ENCODE peak calls at places on chromosomes 2 and 18, in seven cellular contexts. V is WTC11, A is HepG2, Q is HCT116, I is K562, H is GM12878, T is H1. O is an unnamed sample.

GRCh38 chr2:241390301-241391206 is 34.5 kb downstream of the FARP2 start:
- DNase-seq in V (no peak), A (no peak), Q (no peak), I (no peak), H (no peak), T (no peak), O (no peak)

GRCh38 chr2:168500516-168500915 is 44.4 kb downstream of the CERS6 start:
- DNase-seq in V (no peak), A (no peak), Q (no peak), I (no peak), H (no peak), T (no peak), O (no peak)

GRCh38 chr2:177666408-177666807 is 273.8 kb downstream of the AGPS start:
- DNase-seq in V (no peak), A (no peak), Q (no peak), I (no peak), H (no peak), T (no peak), O (no peak)

GRCh38 chr2:68989035-68989434 is 14.6 kb downstream of the GKN1 start:
- DNase-seq in V (no peak), A (no peak), Q (no peak), I (no peak), H (no peak), T (no peak), O (no peak)

GRCh38 chr2:36653967-36654694 is 42.4 kb upstream of the VIT start:
- DNase-seq in V (no peak), A (peak), Q (no peak), I (no peak), H (no peak), T (no peak), O (no peak)

GRCh38 chr2:28991021-28991420 is 9.9 kb downstream of the TOGARAM2 start:
- DNase-seq in V (no peak), A (no peak), Q (no peak), I (no peak), H (no peak), T (no peak), O (no peak)

GRCh38 chr2:128451636-128452411 is 133.2 kb upstream of the HS6ST1 start:
- DNase-seq in V (no peak), A (no peak), Q (no peak), I (no peak), H (no peak), T (no peak), O (no peak)

GRCh38 chr18:7789853-7790552 is 222.9 kb downstream of the PTPRM start:
- DNase-seq in V (peak), A (peak), Q (peak), I (no peak), H (no peak), T (peak), O (peak)

GRCh38 chr18:76838182-76838581 is 15.8 kb downstream of the ZNF236 start:
- DNase-seq in V (no peak), A (peak), Q (no peak), I (no peak), H (no peak), T (no peak), O (no peak)

GRCh38 chr2:41741951-41742563 is 305.8 kb upstream of the PKDCC start:
- DNase-seq in V (no peak), A (no peak), Q (no peak), I (no peak), H (no peak), T (no peak), O (no peak)

GRCh38 chr2:197339496-197340220 is 29.1 kb upstream of the ANKRD44 start:
- DNase-seq in V (no peak), A (no peak), Q (no peak), I (no peak), H (no peak), T (no peak), O (no peak)

GRCh38 chr2:26811261-26811660 is 25.4 kb downstream of the CENPA start:
- DNase-seq in V (no peak), A (no peak), Q (no peak), I (no peak), H (no peak), T (no peak), O (no peak)

GRCh38 chr18:27583021-27583420 is 397.9 kb upstream of the CHST9 start:
- DNase-seq in V (no peak), A (no peak), Q (no peak), I (no peak), H (no peak), T (no peak), O (no peak)

GRCh38 chr2:237818066-237818473 is 19.5 kb downstream of the RBM44 start:
- DNase-seq in V (no peak), A (no peak), Q (no peak), I (no peak), H (no peak), T (no peak), O (no peak)

GRCh38 chr18:63131944-63132818 is 187.4 kb downstream of the BCL2 start:
- DNase-seq in V (no peak), A (no peak), Q (no peak), I (no peak), H (no peak), T (no peak), O (no peak)

GRCh38 chr2:200380833-200381542 is 74.5 kb downstream of the SPATS2L start:
- DNase-seq in V (no peak), A (no peak), Q (no peak), I (peak), H (no peak), T (no peak), O (no peak)

GRCh38 chr2:165572155-165572554 is 102.7 kb downstream of the CSRNP3 start:
- DNase-seq in V (no peak), A (no peak), Q (no peak), I (no peak), H (no peak), T (no peak), O (peak)

GRCh38 chr18:10230072-10230471 is 224.4 kb upstream of the APCDD1 start:
- DNase-seq in V (no peak), A (peak), Q (peak), I (no peak), H (no peak), T (peak), O (no peak)

GRCh38 chr2:188570365-188570764 is 278.7 kb downstream of the GULP1 start:
- DNase-seq in V (no peak), A (no peak), Q (no peak), I (no peak), H (no peak), T (no peak), O (no peak)

GRCh38 chr2:162710282-162710891 is 128.2 kb downstream of the KCNH7 start:
- DNase-seq in V (no peak), A (peak), Q (no peak), I (no peak), H (no peak), T (no peak), O (no peak)

GRCh38 chr2:173151671-173152398 is 76.2 kb downstream of the MAP3K20 start:
- DNase-seq in V (no peak), A (no peak), Q (peak), I (no peak), H (no peak), T (no peak), O (no peak)

GRCh38 chr18:77108001-77108692 is 24.4 kb downstream of the MBP start:
- DNase-seq in V (no peak), A (no peak), Q (no peak), I (no peak), H (no peak), T (no peak), O (no peak)

GRCh38 chr2:169827272-169828140 is at the start of gene UBR3:
- DNase-seq in V (peak), A (peak), Q (peak), I (peak), H (peak), T (peak), O (peak)

GRCh38 chr18:60892441-60892840 is 440.8 kb upstream of the CDH20 start:
- DNase-seq in V (no peak), A (no peak), Q (no peak), I (no peak), H (no peak), T (no peak), O (no peak)

GRCh38 chr2:55099878-55100820 is 49.9 kb upstream of the RTN4 start:
- DNase-seq in V (no peak), A (no peak), Q (no peak), I (no peak), H (no peak), T (no peak), O (no peak)

GRCh38 chr18:77020561-77020960 is 112.0 kb downstream of the MBP start:
- DNase-seq in V (no peak), A (no peak), Q (no peak), I (no peak), H (no peak), T (no peak), O (no peak)

GRCh38 chr2:161273038-161273760 is 35.0 kb upstream of the PSMD14 start:
- DNase-seq in V (no peak), A (peak), Q (peak), I (peak), H (peak), T (no peak), O (peak)

GRCh38 chr2:190313880-190314279 is 5.7 kb downstream of the HIBCH start:
- DNase-seq in V (no peak), A (no peak), Q (no peak), I (no peak), H (no peak), T (no peak), O (no peak)

GRCh38 chr2:118616432-118616831 is 231.0 kb downstream of the EN1 start:
- DNase-seq in V (no peak), A (no peak), Q (no peak), I (no peak), H (no peak), T (no peak), O (no peak)

GRCh38 chr2:8605350-8606065 is 76.3 kb upstream of the ID2 start:
- DNase-seq in V (no peak), A (no peak), Q (no peak), I (no peak), H (no peak), T (no peak), O (no peak)

GRCh38 chr18:36461551-36461987 is 164.1 kb downstream of the FHOD3 start:
- DNase-seq in V (no peak), A (no peak), Q (no peak), I (no peak), H (no peak), T (no peak), O (no peak)

GRCh38 chr2:28736034-28736433 is 15.6 kb upstream of the PPP1CB start:
- DNase-seq in V (no peak), A (no peak), Q (no peak), I (no peak), H (no peak), T (no peak), O (no peak)

GRCh38 chr2:102137138-102137537 is 5.4 kb upstream of the IL1R1 start:
- DNase-seq in V (no peak), A (no peak), Q (no peak), I (no peak), H (no peak), T (no peak), O (no peak)

GRCh38 chr2:73772819-73773218 is 7.1 kb downstream of the DUSP11 start:
- DNase-seq in V (no peak), A (no peak), Q (no peak), I (no peak), H (no peak), T (no peak), O (no peak)

GRCh38 chr2:62201307-62201706 is 5.4 kb downstream of the B3GNT2 start:
- DNase-seq in V (no peak), A (no peak), Q (no peak), I (no peak), H (no peak), T (no peak), O (no peak)
- TF ChIP-seq SP1 in V (no peak), A (no peak), Q (no peak), I (no peak), H (no peak), T (no peak), O (no peak)

GRCh38 chr2:152813381-152813780 is 95.0 kb downstream of the ARL6IP6 start:
- DNase-seq in V (no peak), A (no peak), Q (no peak), I (no peak), H (no peak), T (no peak), O (no peak)

GRCh38 chr2:152814475-152815030 is 96.1 kb downstream of the ARL6IP6 start:
- DNase-seq in V (no peak), A (no peak), Q (no peak), I (no peak), H (no peak), T (no peak), O (no peak)

GRCh38 chr2:152815634-152816257 is 97.3 kb downstream of the ARL6IP6 start:
- DNase-seq in V (no peak), A (no peak), Q (no peak), I (no peak), H (no peak), T (no peak), O (no peak)

GRCh38 chr2:152811916-152812315 is 93.5 kb downstream of the ARL6IP6 start:
- DNase-seq in V (no peak), A (no peak), Q (no peak), I (no peak), H (no peak), T (no peak), O (no peak)
- TF ChIP-seq SP1 in V (no peak), A (no peak), Q (no peak), I (no peak), H (no peak), T (no peak), O (no peak)

GRCh38 chr2:20241973-20242726 is 17.2 kb upstream of the SDC1 start:
- DNase-seq in V (peak), A (no peak), Q (no peak), I (peak), H (no peak), T (no peak), O (no peak)
- TF ChIP-seq SP1 in V (no peak), A (no peak), Q (no peak), I (no peak), H (no peak), T (no peak), O (no peak)

GRCh38 chr2:122319551-122320132 is 564.2 kb downstream of the TSN start:
- DNase-seq in V (no peak), A (no peak), Q (no peak), I (no peak), H (no peak), T (no peak), O (no peak)
- TF ChIP-seq SP1 in V (no peak), A (no peak), Q (no peak), I (no peak), H (no peak), T (no peak), O (no peak)

GRCh38 chr2:11161747-11162146 is 6.5 kb downstream of the SLC66A3 start:
- DNase-seq in V (no peak), A (no peak), Q (no peak), I (no peak), H (no peak), T (no peak), O (no peak)
- TF ChIP-seq SP1 in V (no peak), A (no peak), Q (no peak), I (no peak), H (no peak), T (no peak), O (no peak)

GRCh38 chr2:33214857-33215256 is 261.6 kb upstream of the RASGRP3 start:
- DNase-seq in V (no peak), A (no peak), Q (no peak), I (no peak), H (no peak), T (no peak), O (no peak)

GRCh38 chr2:33216508-33217182 is 259.8 kb upstream of the RASGRP3 start:
- DNase-seq in V (no peak), A (no peak), Q (no peak), I (no peak), H (no peak), T (no peak), O (no peak)

GRCh38 chr2:33214436-33214835 is 262.0 kb upstream of the RASGRP3 start:
- DNase-seq in V (no peak), A (no peak), Q (no peak), I (no peak), H (no peak), T (no peak), O (no peak)

GRCh38 chr2:33215983-33216382 is 260.5 kb upstream of the RASGRP3 start:
- DNase-seq in V (no peak), A (no peak), Q (no peak), I (no peak), H (no peak), T (no peak), O (no peak)

DNA sequence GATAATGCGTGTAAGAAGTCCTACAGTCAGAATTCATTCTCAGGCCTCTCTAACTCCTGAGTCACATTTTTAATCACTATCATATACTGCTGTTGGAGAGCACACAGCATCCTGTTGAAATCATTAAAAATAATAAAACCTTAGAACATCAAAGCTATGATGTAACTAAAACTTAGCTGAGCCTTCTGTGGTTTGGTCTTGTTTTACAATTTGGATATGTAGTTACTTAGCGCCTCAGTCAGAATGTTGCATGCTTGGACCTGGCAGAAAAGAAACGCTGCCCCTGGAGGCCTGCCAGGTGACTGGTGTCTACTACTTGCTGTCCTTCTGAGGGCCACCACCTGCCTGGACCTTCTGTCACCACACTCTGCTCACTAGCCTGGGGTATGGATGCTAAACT is 261.1 kb upstream of the RASGRP3 start:
- DNase-seq in V (peak), A (no peak), Q (no peak), I (no peak), H (no peak), T (no peak), O (no peak)
- TF ChIP-seq SP1 in V (no peak), A (no peak), Q (no peak), I (no peak), H (no peak), T (no peak), O (no peak)

GRCh38 chr2:206647985-206648384 is 5.7 kb downstream of the FAM237A start:
- DNase-seq in V (no peak), A (no peak), Q (no peak), I (no peak), H (no peak), T (no peak), O (no peak)

GRCh38 chr2:206639636-206640035 is 2.7 kb upstream of the FAM237A start:
- DNase-seq in V (no peak), A (no peak), Q (no peak), I (no peak), H (no peak), T (no peak), O (no peak)

DNA sequence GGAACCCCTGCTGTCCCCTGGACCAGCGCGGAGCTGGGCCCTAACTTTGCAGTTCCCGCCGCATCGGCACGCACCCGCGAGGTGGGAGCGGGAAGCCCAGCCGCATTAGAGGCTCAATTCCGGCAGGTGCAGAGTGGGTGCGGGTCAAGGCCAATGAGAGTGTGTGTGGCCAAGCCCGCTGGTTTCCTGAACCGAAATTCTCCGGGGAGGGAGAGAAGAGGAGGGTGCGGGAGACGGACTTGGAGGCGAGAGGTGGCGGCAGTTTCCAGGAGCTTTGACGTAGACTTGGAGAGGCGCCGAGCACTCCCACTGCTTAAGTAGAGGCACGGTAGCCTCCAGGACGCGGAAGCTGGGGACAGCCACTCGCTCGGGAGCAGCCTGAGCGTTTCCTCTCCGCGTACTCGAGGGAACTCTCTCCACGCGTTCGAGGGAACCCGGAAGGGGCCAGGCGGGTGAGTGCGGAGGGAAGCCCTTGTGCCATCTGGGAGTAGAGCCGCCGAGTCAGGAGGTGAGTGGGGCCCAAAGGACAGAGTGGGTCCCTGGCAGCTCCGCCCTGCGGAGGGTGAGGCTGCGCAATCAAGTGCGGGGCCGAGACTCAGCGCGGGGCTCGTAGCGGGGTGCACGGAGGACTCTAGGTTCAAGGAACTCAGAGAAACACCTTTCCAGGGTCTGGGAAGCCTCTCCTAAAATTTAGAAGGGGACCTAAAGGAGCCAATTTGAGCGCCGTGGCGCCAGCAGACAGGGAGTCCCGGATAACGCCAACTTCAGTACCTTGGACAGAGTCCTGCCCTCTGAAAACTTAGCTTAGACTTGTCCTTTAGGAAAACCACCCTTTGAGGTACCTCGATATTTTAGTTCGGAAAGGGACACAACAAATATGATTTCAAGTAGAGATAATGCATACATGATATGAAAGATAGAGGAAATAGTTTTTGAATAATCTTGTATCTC is at the start of gene FAM237A:
- DNase-seq in V (peak), A (peak), Q (peak), I (peak), H (no peak), T (peak), O (peak)
- TF ChIP-seq SP1 in V (no peak), A (no peak), Q (no peak), I (no peak), H (no peak), T (no peak), O (no peak)

O was measured in HEK293T.